ENCODE peak calls at places on chromosomes 16 and 17, in ten cellular contexts. H is HCT116; S is CD8-positive, alpha-beta T cell; C is upper lobe of left lung; U is gastrocnemius medialis; M is PC-3; K is psoas muscle; T is heart right ventricle; J is GM12878; E is Panc1. V is an unnamed sample. For H3K4me1, the result is how much of the 10 kb centered on the place peaks cover.

GRCh38 chr16:69831212-69832123 is 69.3 kb downstream of the WWP2 start:
- ATAC-seq in H (no peak), S (no peak), C (no peak), U (no peak), M (peak), K (no peak), T (no peak), J (peak), E (no peak), V (no peak)

GRCh38 chr17:51540151-51540550 is 279.8 kb downstream of the UTP18 start:
- ATAC-seq in H (peak), S (no peak), C (no peak), U (no peak), M (no peak), K (no peak), T (no peak), J (no peak), E (peak), V (no peak)

GRCh38 chr16:49786926-49787557 is 68.9 kb downstream of the ZNF423 start:
- ATAC-seq in H (no peak), S (no peak), C (no peak), U (no peak), M (no peak), K (no peak), T (no peak), J (no peak), E (no peak), V (no peak)

GRCh38 chr17:4679652-4680051 is 24.3 kb downstream of the PELP1 start:
- ATAC-seq in H (peak), S (no peak), C (peak), U (no peak), M (peak), K (no peak), T (no peak), J (no peak), E (peak), V (no peak)

GRCh38 chr16:17602678-17603077 is 131.9 kb upstream of the XYLT1 start:
- ATAC-seq in H (no peak), S (no peak), C (no peak), U (no peak), M (no peak), K (no peak), T (no peak), J (no peak), E (no peak), V (no peak)

GRCh38 chr17:64622931-64623654 is 39.0 kb downstream of the SMURF2 start:
- ATAC-seq in H (peak), S (no peak), C (peak), U (no peak), M (peak), K (no peak), T (peak), J (no peak), E (peak), V (peak)

GRCh38 chr17:75308732-75309629 is 19.7 kb upstream of the SLC25A19 start:
- ATAC-seq in H (peak), S (no peak), C (peak), U (no peak), M (peak), K (peak), T (peak), J (no peak), E (peak), V (peak)

GRCh38 chr16:8402981-8403853 is 187.1 kb downstream of the TMEM114 start:
- ATAC-seq in H (no peak), S (no peak), C (no peak), U (no peak), M (no peak), K (no peak), T (no peak), J (no peak), E (no peak), V (no peak)

GRCh38 chr17:62008294-62008693 is 56.8 kb downstream of the MED13 start:
- ATAC-seq in H (no peak), S (no peak), C (no peak), U (no peak), M (no peak), K (no peak), T (no peak), J (peak), E (no peak), V (no peak)

GRCh38 chr17:19290047-19290705 is 53.0 kb downstream of the EPN2 start:
- ATAC-seq in H (no peak), S (no peak), C (peak), U (peak), M (no peak), K (peak), T (no peak), J (no peak), E (no peak), V (peak)

GRCh38 chr17:80558046-80558445 is 13.4 kb downstream of the RPTOR start:
- ATAC-seq in H (no peak), S (no peak), C (no peak), U (no peak), M (no peak), K (no peak), T (no peak), J (no peak), E (no peak), V (no peak)

GRCh38 chr16:72635104-72635503 is 412.8 kb downstream of the ZFHX3 start:
- ATAC-seq in H (no peak), S (no peak), C (no peak), U (no peak), M (no peak), K (no peak), T (no peak), J (peak), E (no peak), V (no peak)

DNA sequence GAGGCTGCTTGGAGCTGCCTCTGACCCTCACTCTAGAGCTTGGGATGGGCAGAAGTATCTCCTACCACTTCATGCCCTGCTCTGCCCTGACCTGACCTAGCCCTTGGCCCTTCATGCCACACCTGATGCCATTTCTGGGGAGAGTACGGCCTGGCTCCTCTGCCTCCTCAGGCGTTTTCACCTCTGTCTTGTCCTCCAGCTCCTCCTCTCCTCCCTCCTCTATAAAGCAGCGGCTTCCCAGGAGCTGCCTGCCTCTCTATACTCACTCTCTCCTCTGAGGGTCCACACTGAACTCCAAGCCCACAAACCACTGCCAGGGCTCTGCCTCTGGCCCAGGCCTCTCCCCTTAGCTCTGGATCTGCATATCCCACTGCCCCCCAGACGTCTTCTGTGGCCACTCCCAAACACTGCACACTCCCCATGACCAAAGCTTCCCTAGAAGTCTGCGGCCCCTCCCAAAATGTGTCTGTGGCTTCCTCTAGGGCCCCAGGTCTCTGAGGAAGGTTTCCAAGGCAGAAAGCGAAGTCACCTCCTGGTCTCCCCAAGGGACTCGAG is 52.6 kb downstream of the PITPNM3 start:
- ATAC-seq in H (no peak), S (no peak), C (no peak), U (no peak), M (no peak), K (no peak), T (no peak), J (no peak), E (no peak), V (no peak)
- TF ChIP-seq CTCF in H (no peak), S (no peak), C (no peak), U (no peak), M (no peak), K (no peak), T (no peak), J (no peak), E (no peak), V (no peak)

DNA sequence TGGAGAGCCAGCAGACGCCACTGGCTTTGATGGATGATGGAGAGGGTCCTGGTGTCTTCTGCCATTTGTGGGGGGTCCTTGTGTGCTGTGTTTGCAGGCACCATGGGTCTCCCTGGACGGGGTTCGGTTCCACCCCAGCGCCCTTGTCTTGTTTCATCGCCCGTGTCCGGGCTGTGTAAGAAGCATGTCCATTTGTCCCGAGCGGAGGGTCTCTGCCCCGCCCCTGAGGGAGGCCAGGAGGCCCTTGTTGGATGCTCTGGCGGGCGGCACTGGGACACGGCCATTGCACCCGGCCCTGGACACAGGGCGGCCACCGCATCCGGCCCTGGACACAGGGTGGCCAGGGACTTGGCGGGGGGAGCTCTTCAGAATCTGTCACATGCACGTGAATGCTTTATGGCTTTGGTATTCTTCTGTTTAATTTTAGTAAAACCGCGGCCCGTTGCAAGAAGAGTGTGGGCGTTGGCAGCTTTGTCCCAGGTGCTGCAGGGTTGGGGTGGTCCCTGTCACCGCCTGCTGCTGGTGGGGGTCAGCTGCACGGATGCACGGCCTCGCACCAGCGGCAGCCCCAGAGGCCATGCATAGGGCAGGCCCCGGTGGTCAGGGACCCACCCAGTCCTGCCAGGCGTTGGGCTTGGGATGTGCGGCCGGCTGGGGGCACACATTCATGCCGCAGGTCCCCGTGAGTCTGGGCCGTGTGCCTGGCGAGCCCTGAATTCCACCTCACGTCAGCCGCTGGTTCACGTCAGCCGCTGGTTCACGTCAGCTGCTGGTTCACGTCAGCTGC is 21.0 kb upstream of the ZNF750 start:
- ATAC-seq in H (no peak), S (no peak), C (no peak), U (no peak), M (no peak), K (no peak), T (peak), J (no peak), E (no peak), V (no peak)
- H3K4me1 ChIP-seq in H (half or more), S (half or more), C (under half), U (under half), M (under half), K (under half), T (under half), J (half or more), E (under half), V (under half)

DNA sequence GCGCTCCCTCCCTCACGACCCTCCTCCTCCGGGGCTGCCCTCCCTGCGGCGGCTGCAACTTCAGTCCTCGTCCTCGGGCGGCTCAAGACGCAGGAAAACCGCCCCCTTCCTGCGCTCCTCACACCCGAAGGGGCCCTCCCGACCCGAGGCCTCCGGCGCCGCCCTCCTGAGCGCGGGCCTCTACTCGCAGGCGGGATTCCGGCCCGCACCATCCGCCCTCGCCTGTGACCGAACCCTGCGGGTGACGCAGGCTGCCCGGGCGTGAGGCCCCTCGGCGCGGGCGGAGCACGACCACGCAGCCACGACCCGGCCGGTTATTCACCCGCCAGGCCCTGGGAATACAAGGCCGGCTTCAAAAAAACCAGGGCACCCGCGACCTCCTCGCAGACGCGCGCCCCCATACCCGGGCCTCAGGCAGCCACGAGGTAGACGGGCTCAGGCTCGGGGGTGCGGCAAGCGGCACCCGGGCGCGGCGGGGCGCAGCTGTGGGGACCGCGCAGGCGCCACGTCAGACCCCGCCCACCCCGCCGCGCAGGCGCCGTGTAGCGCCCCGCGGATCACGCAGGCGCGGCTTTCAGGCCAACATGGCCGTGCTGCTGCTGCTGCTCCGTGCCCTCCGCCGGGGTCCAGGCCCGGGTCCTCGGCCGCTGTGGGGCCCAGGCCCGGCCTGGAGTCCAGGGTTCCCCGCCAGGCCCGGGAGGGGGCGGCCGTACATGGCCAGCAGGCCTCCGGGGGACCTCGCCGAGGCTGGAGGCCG is at the start of gene SPG7:
- ATAC-seq in H (peak), S (peak), C (peak), U (peak), M (peak), K (peak), T (peak), J (peak), E (peak), V (peak)
- TF ChIP-seq CTCF in H (no peak), S (no peak), C (peak), U (no peak), M (no peak), K (no peak), T (no peak), J (no peak), E (no peak), V (no peak)

GRCh38 chr17:57855391-57856035 is 5.7 kb upstream of the MRPS23 start:
- ATAC-seq in H (no peak), S (no peak), C (no peak), U (no peak), M (no peak), K (no peak), T (no peak), J (no peak), E (no peak), V (peak)

GRCh38 chr17:57853695-57854094 is 3.9 kb upstream of the MRPS23 start:
- ATAC-seq in H (no peak), S (no peak), C (no peak), U (peak), M (no peak), K (peak), T (no peak), J (no peak), E (no peak), V (peak)

GRCh38 chr17:57852041-57852954 is 2.5 kb upstream of the MRPS23 start:
- ATAC-seq in H (no peak), S (no peak), C (no peak), U (no peak), M (no peak), K (no peak), T (no peak), J (no peak), E (no peak), V (no peak)

GRCh38 chr17:57849874-57850754 is at the start of gene MRPS23:
- ATAC-seq in H (peak), S (peak), C (peak), U (peak), M (peak), K (peak), T (peak), J (peak), E (peak), V (peak)

GRCh38 chr17:57852955-57853328 is 3.1 kb upstream of the MRPS23 start:
- ATAC-seq in H (no peak), S (no peak), C (no peak), U (no peak), M (no peak), K (no peak), T (no peak), J (no peak), E (no peak), V (no peak)
- H3K4me1 ChIP-seq in H (under half), S (under half), C (under half), U (under half), M (under half), K (half or more), T (under half), J (under half), E (under half), V (under half)

DNA sequence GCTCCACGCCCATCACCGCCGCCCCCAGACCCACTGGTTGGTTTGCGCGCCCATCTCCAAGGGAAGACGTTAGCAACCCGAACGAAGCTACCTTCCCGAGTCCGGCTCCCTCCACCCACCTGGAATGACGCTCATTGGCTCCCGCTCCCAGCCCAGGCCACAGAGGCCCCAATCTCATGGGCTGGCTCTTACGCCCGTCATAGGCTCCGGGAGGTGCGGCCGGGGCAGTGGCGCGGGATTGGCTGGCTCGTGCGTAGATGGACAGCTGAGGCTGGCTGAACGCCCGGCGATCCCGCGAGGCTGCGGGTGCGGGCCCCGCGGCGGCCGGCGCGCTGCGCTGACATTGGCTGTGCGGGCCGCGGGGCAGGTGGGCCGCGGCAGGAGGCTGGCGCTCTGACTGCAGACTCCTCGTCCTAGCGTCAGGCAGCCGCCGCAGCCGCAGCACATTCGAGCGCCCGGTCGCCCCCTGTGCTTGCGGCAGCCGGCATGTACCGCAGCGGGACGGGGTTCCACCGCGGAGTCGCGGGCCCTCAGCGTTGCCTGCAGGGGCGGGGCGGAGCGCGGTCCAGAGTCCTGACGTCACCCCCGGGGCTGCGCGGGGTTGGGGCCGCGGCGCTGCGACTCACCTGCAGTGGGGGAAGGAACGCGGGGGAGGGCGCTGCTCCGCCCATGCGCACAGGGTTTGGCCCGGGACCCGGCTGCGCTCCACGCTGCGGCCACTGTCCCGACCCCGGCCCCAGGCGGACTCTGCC is 453 bp upstream of the MYH10 start:
- ATAC-seq in H (peak), S (peak), C (peak), U (peak), M (peak), K (peak), T (peak), J (peak), E (peak), V (peak)
- TF ChIP-seq CTCF in H (peak), S (no peak), C (peak), U (peak), M (peak), K (no peak), T (peak), J (no peak), E (peak), V (peak)

V was measured in gastroesophageal sphincter.